ENCODE peak calls at places on chromosomes 12 and 14, in six cellular contexts. One of them, this sample, is unnamed.

GRCh38 chr12:108193922-108194321 is 64.8 kb downstream of the WSCD2 start:
- DNase-seq in IMR-90: peak
- DNase-seq in neuronal stem cell: peak
- DNase-seq in H9: no peak
- DNase-seq in H1: no peak
- DNase-seq in mesenchymal stem cell: no peak
- DNase-seq in this sample: peak

GRCh38 chr12:124075836-124076235 is 102.8 kb downstream of the ZNF664 start:
- DNase-seq in IMR-90: no peak
- DNase-seq in neuronal stem cell: no peak
- DNase-seq in H9: no peak
- DNase-seq in H1: no peak
- DNase-seq in mesenchymal stem cell: no peak
- DNase-seq in this sample: peak

GRCh38 chr12:23742574-23742973 is 206.9 kb downstream of the SOX5 start:
- DNase-seq in IMR-90: no peak
- DNase-seq in neuronal stem cell: no peak
- DNase-seq in H9: no peak
- DNase-seq in H1: no peak
- DNase-seq in mesenchymal stem cell: no peak
- DNase-seq in this sample: no peak

GRCh38 chr12:57370696-57371095 is 60.1 kb downstream of the R3HDM2 start:
- DNase-seq in IMR-90: peak
- DNase-seq in neuronal stem cell: no peak
- DNase-seq in H9: no peak
- DNase-seq in H1: no peak
- DNase-seq in mesenchymal stem cell: no peak
- DNase-seq in this sample: no peak

GRCh38 chr12:120982659-120983058 is 4.3 kb downstream of the HNF1A start:
- DNase-seq in IMR-90: no peak
- DNase-seq in neuronal stem cell: no peak
- DNase-seq in H9: no peak
- DNase-seq in H1: no peak
- DNase-seq in mesenchymal stem cell: no peak
- DNase-seq in this sample: no peak

GRCh38 chr12:69555461-69555860 is 29.8 kb upstream of the CCT2 start:
- DNase-seq in IMR-90: peak
- DNase-seq in neuronal stem cell: no peak
- DNase-seq in H9: no peak
- DNase-seq in H1: no peak
- DNase-seq in mesenchymal stem cell: peak
- DNase-seq in this sample: peak

GRCh38 chr12:84128117-84128991 is 784.2 kb downstream of the SLC6A15 start:
- DNase-seq in IMR-90: no peak
- DNase-seq in neuronal stem cell: no peak
- DNase-seq in H9: peak
- DNase-seq in H1: no peak
- DNase-seq in mesenchymal stem cell: no peak
- DNase-seq in this sample: no peak

GRCh38 chr12:56565510-56566101 is 44.0 kb downstream of the RBMS2 start:
- DNase-seq in IMR-90: peak
- DNase-seq in neuronal stem cell: no peak
- DNase-seq in H9: peak
- DNase-seq in H1: no peak
- DNase-seq in mesenchymal stem cell: peak
- DNase-seq in this sample: peak

GRCh38 chr12:79891506-79892162 is 43.3 kb downstream of the PPP1R12A start:
- DNase-seq in IMR-90: no peak
- DNase-seq in neuronal stem cell: no peak
- DNase-seq in H9: no peak
- DNase-seq in H1: no peak
- DNase-seq in mesenchymal stem cell: no peak
- DNase-seq in this sample: no peak

GRCh38 chr12:116320839-116321238 is 43.3 kb upstream of the MED13L start:
- DNase-seq in IMR-90: peak
- DNase-seq in neuronal stem cell: no peak
- DNase-seq in H9: no peak
- DNase-seq in H1: no peak
- DNase-seq in mesenchymal stem cell: no peak
- DNase-seq in this sample: peak

GRCh38 chr12:43057561-43057960 is 468.0 kb upstream of the PRICKLE1 start:
- DNase-seq in IMR-90: peak
- DNase-seq in neuronal stem cell: no peak
- DNase-seq in H9: no peak
- DNase-seq in H1: no peak
- DNase-seq in mesenchymal stem cell: no peak
- DNase-seq in this sample: no peak

GRCh38 chr14:58638231-58639205 is 756 bp downstream of the DACT1 start:
- DNase-seq in IMR-90: peak
- DNase-seq in neuronal stem cell: peak
- DNase-seq in H9: peak
- DNase-seq in H1: no peak
- DNase-seq in mesenchymal stem cell: peak
- DNase-seq in this sample: no peak

GRCh38 chr12:121239704-121240420 is 29.9 kb downstream of the P2RX4 start:
- DNase-seq in IMR-90: no peak
- DNase-seq in neuronal stem cell: no peak
- DNase-seq in H9: no peak
- DNase-seq in H1: no peak
- DNase-seq in mesenchymal stem cell: no peak
- DNase-seq in this sample: peak

GRCh38 chr12:27185234-27186045 is 58.6 kb upstream of the STK38L start:
- DNase-seq in IMR-90: peak
- DNase-seq in neuronal stem cell: no peak
- DNase-seq in H9: no peak
- DNase-seq in H1: no peak
- DNase-seq in mesenchymal stem cell: peak
- DNase-seq in this sample: no peak

GRCh38 chr12:13870255-13870654 is 111.1 kb downstream of the GRIN2B start:
- DNase-seq in IMR-90: no peak
- DNase-seq in neuronal stem cell: no peak
- DNase-seq in H9: no peak
- DNase-seq in H1: no peak
- DNase-seq in mesenchymal stem cell: no peak
- DNase-seq in this sample: no peak

GRCh38 chr12:28415755-28416154 is 225.5 kb downstream of the CCDC91 start:
- DNase-seq in IMR-90: peak
- DNase-seq in neuronal stem cell: no peak
- DNase-seq in H9: no peak
- DNase-seq in H1: no peak
- DNase-seq in mesenchymal stem cell: peak
- DNase-seq in this sample: no peak

GRCh38 chr14:65847065-65847847 is 434.7 kb downstream of the FUT8 start:
- DNase-seq in IMR-90: no peak
- DNase-seq in neuronal stem cell: no peak
- DNase-seq in H9: no peak
- DNase-seq in H1: no peak
- DNase-seq in mesenchymal stem cell: no peak
- DNase-seq in this sample: no peak

GRCh38 chr12:15772405-15773018 is 16.7 kb downstream of the EPS8 start:
- DNase-seq in IMR-90: peak
- DNase-seq in neuronal stem cell: no peak
- DNase-seq in H9: no peak
- DNase-seq in H1: no peak
- DNase-seq in mesenchymal stem cell: peak
- DNase-seq in this sample: no peak

GRCh38 chr12:76310110-76310509 is 38.1 kb downstream of the BBS10 start:
- DNase-seq in IMR-90: peak
- DNase-seq in neuronal stem cell: no peak
- DNase-seq in H9: no peak
- DNase-seq in H1: no peak
- DNase-seq in mesenchymal stem cell: no peak
- DNase-seq in this sample: peak
- H3K14ac ChIP-seq in IMR-90: no peak
- H3K14ac ChIP-seq in neuronal stem cell: no peak
- H3K14ac ChIP-seq in H9: no peak
- H3K14ac ChIP-seq in H1: no peak
- H3K14ac ChIP-seq in mesenchymal stem cell: no peak
- H3K14ac ChIP-seq in this sample: no peak

GRCh38 chr12:125435871-125436270 is 370.6 kb downstream of the AACS start:
- DNase-seq in IMR-90: no peak
- DNase-seq in neuronal stem cell: no peak
- DNase-seq in H9: peak
- DNase-seq in H1: no peak
- DNase-seq in mesenchymal stem cell: no peak
- DNase-seq in this sample: no peak

GRCh38 chr12:125431516-125431915 is 366.3 kb downstream of the AACS start:
- DNase-seq in IMR-90: no peak
- DNase-seq in neuronal stem cell: no peak
- DNase-seq in H9: peak
- DNase-seq in H1: no peak
- DNase-seq in mesenchymal stem cell: no peak
- DNase-seq in this sample: no peak

GRCh38 chr12:125434131-125434530 is 368.9 kb downstream of the AACS start:
- DNase-seq in IMR-90: no peak
- DNase-seq in neuronal stem cell: no peak
- DNase-seq in H9: peak
- DNase-seq in H1: no peak
- DNase-seq in mesenchymal stem cell: no peak
- DNase-seq in this sample: no peak

GRCh38 chr12:125434936-125435443 is 369.8 kb downstream of the AACS start:
- DNase-seq in IMR-90: no peak
- DNase-seq in neuronal stem cell: no peak
- DNase-seq in H9: peak
- DNase-seq in H1: no peak
- DNase-seq in mesenchymal stem cell: no peak
- DNase-seq in this sample: no peak

DNA sequence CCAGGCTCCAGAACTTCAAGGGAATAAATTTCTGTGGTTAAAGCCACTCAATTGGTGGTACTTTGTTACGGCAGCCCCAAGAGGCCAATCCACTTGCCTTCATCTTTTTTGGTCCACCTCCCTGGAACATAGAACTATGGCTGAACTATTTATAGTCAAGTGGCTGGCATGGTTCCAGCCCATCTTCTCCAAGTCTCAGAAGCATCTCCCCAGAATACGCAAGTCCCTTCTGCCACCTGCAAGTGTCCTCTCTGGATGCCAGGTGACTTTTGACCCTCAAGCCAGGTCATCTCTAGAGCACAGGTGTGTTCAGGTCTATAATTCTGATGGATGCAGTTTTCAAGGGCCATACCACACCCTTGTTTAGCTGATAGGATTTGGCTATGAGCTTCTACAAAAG is 371.5 kb downstream of the AACS start:
- DNase-seq in IMR-90: no peak
- DNase-seq in neuronal stem cell: no peak
- DNase-seq in H9: no peak
- DNase-seq in H1: no peak
- DNase-seq in mesenchymal stem cell: no peak
- DNase-seq in this sample: no peak
- H3K14ac ChIP-seq in IMR-90: no peak
- H3K14ac ChIP-seq in neuronal stem cell: no peak
- H3K14ac ChIP-seq in H9: no peak
- H3K14ac ChIP-seq in H1: no peak
- H3K14ac ChIP-seq in mesenchymal stem cell: no peak
- H3K14ac ChIP-seq in this sample: no peak

DNA sequence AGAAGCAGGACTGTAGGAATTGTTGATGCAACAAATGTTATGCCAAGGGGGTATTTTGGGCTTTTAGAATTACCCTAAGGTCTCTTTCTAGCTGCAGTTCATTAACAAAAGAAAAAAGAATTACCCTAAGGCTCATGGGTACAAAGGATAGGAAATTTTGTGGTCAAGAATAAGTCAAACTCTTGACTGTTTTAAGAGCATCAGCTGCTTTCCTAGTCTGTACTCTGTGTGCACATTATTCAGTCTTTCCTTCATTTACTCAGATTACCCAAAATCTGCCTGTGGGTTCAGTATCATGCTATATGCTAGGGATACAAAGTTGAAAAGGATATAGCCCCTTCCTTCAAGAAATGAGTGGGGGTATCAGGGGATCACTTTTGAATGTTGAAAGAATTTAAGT is 36.5 kb upstream of the CCDC88C start:
- DNase-seq in IMR-90: no peak
- DNase-seq in neuronal stem cell: no peak
- DNase-seq in H9: no peak
- DNase-seq in H1: no peak
- DNase-seq in mesenchymal stem cell: no peak
- DNase-seq in this sample: no peak
- H3K14ac ChIP-seq in IMR-90: no peak
- H3K14ac ChIP-seq in neuronal stem cell: no peak
- H3K14ac ChIP-seq in H9: no peak
- H3K14ac ChIP-seq in H1: no peak
- H3K14ac ChIP-seq in mesenchymal stem cell: no peak
- H3K14ac ChIP-seq in this sample: no peak

DNA sequence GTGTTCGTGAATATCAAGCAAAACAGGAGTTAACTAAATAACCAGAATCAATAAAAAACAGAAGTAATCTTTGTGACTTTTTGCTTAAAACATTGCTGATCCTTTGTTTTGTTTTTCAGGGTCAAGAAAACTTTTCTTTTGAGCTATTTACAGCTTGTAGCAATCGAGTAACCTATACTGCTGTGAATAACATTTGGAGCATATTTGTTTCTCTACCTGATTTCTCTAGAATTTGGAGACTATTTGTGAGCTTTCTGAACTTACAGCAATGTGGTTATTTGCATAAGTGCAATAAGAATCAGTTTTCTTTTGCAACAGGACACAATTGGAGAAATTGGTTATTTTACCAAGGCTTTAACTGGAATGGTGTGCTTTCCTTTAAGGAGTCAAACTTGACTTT is 7.3 kb upstream of the ETNK1 start:
- DNase-seq in IMR-90: no peak
- DNase-seq in neuronal stem cell: no peak
- DNase-seq in H9: no peak
- DNase-seq in H1: no peak
- DNase-seq in mesenchymal stem cell: no peak
- DNase-seq in this sample: no peak
- H3K14ac ChIP-seq in IMR-90: no peak
- H3K14ac ChIP-seq in neuronal stem cell: no peak
- H3K14ac ChIP-seq in H9: no peak
- H3K14ac ChIP-seq in H1: no peak
- H3K14ac ChIP-seq in mesenchymal stem cell: no peak
- H3K14ac ChIP-seq in this sample: no peak

DNA sequence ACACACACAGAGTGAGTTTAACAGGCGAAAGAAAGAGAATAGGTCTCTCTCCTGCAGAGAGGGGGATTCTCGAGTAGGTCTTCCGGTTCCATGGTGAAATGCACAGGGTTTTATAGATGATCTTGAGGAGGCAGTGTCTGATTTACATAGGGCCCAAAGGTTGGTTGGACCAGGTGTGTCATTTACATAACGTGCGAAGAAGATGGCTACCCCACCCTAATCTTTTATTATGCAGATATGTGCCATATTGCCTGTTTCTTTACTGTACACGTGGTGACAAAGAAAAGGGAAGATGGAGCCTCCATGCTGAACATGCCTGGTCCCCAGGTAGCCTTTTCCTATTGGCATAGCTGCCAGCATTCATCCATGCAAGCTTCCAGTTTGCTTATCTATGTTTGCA is 219.8 kb downstream of the CRADD start:
- DNase-seq in IMR-90: no peak
- DNase-seq in neuronal stem cell: no peak
- DNase-seq in H9: no peak
- DNase-seq in H1: no peak
- DNase-seq in mesenchymal stem cell: no peak
- DNase-seq in this sample: no peak
- H3K14ac ChIP-seq in IMR-90: no peak
- H3K14ac ChIP-seq in neuronal stem cell: no peak
- H3K14ac ChIP-seq in H9: no peak
- H3K14ac ChIP-seq in H1: no peak
- H3K14ac ChIP-seq in mesenchymal stem cell: no peak
- H3K14ac ChIP-seq in this sample: no peak

This sample was measured in trophoblast cell.